ENCODE peak calls at places on chromosomes 12 and 14, in four cellular contexts. Y is body of pancreas, S is iPS DF 6.9, Q is aorta. C is an unnamed sample.

GRCh38 chr14:71361335-71361734 is 454.1 kb downstream of the PCNX1 start:
- DNase-seq in Q (no peak), S (no peak), Y (no peak), C (no peak)

GRCh38 chr12:2535583-2536187 is 259.1 kb upstream of the FKBP4 start:
- DNase-seq in S (no peak), Y (no peak), Q (no peak), C (no peak)

GRCh38 chr14:58978336-58978735 is 210.1 kb upstream of the DAAM1 start:
- DNase-seq in Y (no peak), Q (no peak), S (no peak), C (peak)

GRCh38 chr14:48398675-48399282 is 723.4 kb upstream of the MDGA2 start:
- DNase-seq in Y (no peak), Q (no peak), S (peak), C (no peak)

GRCh38 chr12:87603727-87604126 is 425.5 kb downstream of the C12orf50 start:
- DNase-seq in Q (no peak), Y (no peak), S (no peak), C (no peak)

GRCh38 chr12:123109319-123109772 is 41.5 kb downstream of the PITPNM2 start:
- DNase-seq in S (no peak), Y (no peak), Q (peak), C (no peak)

GRCh38 chr12:99154983-99155336 is 492.6 kb upstream of the GARIN6 start:
- DNase-seq in Y (no peak), Q (no peak), S (no peak), C (no peak)

GRCh38 chr12:92582888-92583287 is 119.9 kb upstream of the PLEKHG7 start:
- DNase-seq in Q (no peak), Y (no peak), S (no peak), C (no peak)

GRCh38 chr12:117151195-117152031 is 38.9 kb downstream of the FBXO21 start:
- DNase-seq in S (peak), Q (peak), Y (peak), C (peak)

GRCh38 chr12:50234347-50234746 is 49.0 kb downstream of the LIMA1 start:
- DNase-seq in Y (no peak), Q (no peak), S (no peak), C (no peak)

GRCh38 chr14:29037428-29037827 is 270.8 kb downstream of the FOXG1 start:
- DNase-seq in Y (no peak), S (no peak), Q (no peak), C (no peak)

GRCh38 chr14:68164723-68165122 is 345.1 kb downstream of the RAD51B start:
- DNase-seq in S (no peak), Y (no peak), Q (no peak), C (no peak)

GRCh38 chr12:107344035-107344808 is 250.9 kb upstream of the CRY1 start:
- DNase-seq in Y (no peak), Q (no peak), S (no peak), C (no peak)

GRCh38 chr12:10847701-10848100 is 1.6 kb downstream of the PRR4 start:
- DNase-seq in Q (no peak), S (no peak), Y (no peak), C (no peak)

GRCh38 chr12:62803756-62804155 is 131.2 kb downstream of the PPM1H start:
- DNase-seq in Q (no peak), Y (no peak), S (no peak), C (no peak)

GRCh38 chr12:121530600-121531355 is 50.0 kb downstream of the KDM2B start:
- DNase-seq in Y (peak), S (no peak), Q (peak), C (peak)

GRCh38 chr12:50087995-50088394 is 2.9 kb downstream of the SMARCD1 start:
- DNase-seq in S (no peak), Y (no peak), Q (peak), C (no peak)

GRCh38 chr14:74858022-74858421 is 17.9 kb downstream of the PROX2 start:
- DNase-seq in S (no peak), Y (no peak), Q (no peak), C (no peak)

GRCh38 chr12:124539084-124540041 is 28.0 kb downstream of the NCOR2 start:
- DNase-seq in Q (no peak), Y (no peak), S (no peak), C (peak)

GRCh38 chr12:77946541-77947021 is 115.9 kb downstream of the NAV3 start:
- DNase-seq in S (no peak), Y (no peak), Q (no peak), C (no peak)

GRCh38 chr14:67442139-67442906 is 30.4 kb upstream of the PLEK2 start:
- DNase-seq in Q (no peak), Y (peak), S (no peak), C (no peak)

GRCh38 chr12:46964496-46965098 is 114.8 kb upstream of the PCED1B start:
- DNase-seq in S (peak), Y (peak), Q (no peak), C (no peak)

GRCh38 chr14:39469094-39469710 is 37.0 kb upstream of the FBXO33 start:
- DNase-seq in Y (peak), S (peak), Q (peak), C (peak)

GRCh38 chr12:46677749-46678148 is 148.0 kb downstream of the SLC38A4 start:
- DNase-seq in Q (no peak), S (no peak), Y (no peak), C (no peak)

GRCh38 chr12:41486718-41487117 is 298.6 kb downstream of the PDZRN4 start:
- DNase-seq in Y (no peak), S (no peak), Q (no peak), C (no peak)

GRCh38 chr12:53254816-53255545 is 13.1 kb upstream of the ESPL1 start:
- DNase-seq in S (no peak), Y (no peak), Q (no peak), C (no peak)

GRCh38 chr12:59119676-59120075 is 199.4 kb upstream of the LRIG3 start:
- DNase-seq in S (no peak), Q (no peak), Y (no peak), C (no peak)

GRCh38 chr12:6461401-6462233 is 8.9 kb downstream of the VAMP1 start:
- DNase-seq in Q (peak), Y (peak), S (no peak), C (peak)

GRCh38 chr14:46432516-46432915 is 219.1 kb downstream of the RPL10L start:
- DNase-seq in Y (no peak), S (no peak), Q (no peak), C (no peak)

GRCh38 chr14:50397461-50398196 is 948 bp upstream of the CDKL1 start:
- DNase-seq in Q (no peak), S (no peak), Y (peak), C (no peak)

GRCh38 chr12:80187660-80188090 is 88.3 kb downstream of the OTOGL start:
- DNase-seq in S (no peak), Y (peak), Q (no peak), C (peak)

GRCh38 chr14:99244299-99244959 is 27.6 kb downstream of the BCL11B start:
- DNase-seq in Y (no peak), S (no peak), Q (no peak), C (no peak)

GRCh38 chr14:99245541-99246511 is 26.2 kb downstream of the BCL11B start:
- DNase-seq in S (no peak), Y (no peak), Q (no peak), C (no peak)

GRCh38 chr14:99242816-99243795 is 28.9 kb downstream of the BCL11B start:
- DNase-seq in Q (no peak), S (no peak), Y (no peak), C (no peak)

GRCh38 chr14:99246536-99247083 is 25.4 kb downstream of the BCL11B start:
- DNase-seq in S (no peak), Y (no peak), Q (no peak), C (no peak)

DNA sequence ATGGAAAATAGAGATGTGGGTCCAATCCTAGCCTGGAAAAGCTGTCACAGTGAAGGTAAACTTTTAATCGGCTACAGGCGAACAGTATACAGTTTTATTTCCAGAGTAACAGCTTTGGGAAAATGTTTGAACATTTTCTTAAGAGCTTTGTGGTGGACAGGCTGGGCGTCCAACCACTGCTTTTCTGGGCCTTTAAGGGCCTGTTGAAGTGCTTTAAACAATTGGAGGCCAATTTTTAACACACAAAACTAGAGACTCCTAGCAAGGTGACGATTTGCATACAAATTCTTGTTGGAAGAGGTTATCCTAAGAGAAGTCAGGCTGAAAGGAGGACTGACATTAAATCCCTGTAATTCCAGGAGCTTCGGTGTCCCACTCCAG is 27.0 kb downstream of the BCL11B start:
- DNase-seq in S (no peak), Y (no peak), Q (no peak), C (no peak)
- H3K27ac ChIP-seq in S (no peak), Y (no peak), Q (no peak), C (no peak)

DNA sequence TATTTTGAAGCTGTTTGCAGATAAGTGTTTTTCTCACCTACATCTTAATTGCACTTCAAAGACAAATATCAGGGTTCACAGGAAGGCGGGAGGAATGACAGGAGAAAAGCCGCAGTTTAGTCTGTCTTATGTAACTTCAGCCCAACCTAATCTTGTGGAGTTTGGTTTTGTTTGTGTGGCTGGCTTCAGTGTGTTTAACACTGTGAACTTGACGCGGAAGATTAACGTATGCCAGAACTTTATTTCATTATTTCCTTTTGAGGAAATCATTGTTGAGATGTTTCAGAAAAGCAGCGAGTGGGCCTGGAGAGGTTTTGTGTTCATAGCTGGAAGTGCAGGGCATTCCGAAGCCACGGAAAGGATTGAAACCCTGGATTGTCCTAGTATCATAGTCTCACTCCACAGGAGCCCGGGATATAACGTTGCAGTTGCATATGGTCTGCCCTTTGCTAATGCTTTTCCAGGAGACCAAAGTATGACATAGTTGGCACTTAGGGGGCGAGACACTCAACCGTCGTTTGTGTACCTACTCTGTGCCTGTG is 2.0 kb downstream of the PELI2 start:
- DNase-seq in S (no peak), Q (no peak), Y (peak), C (no peak)
- H3K4me3 ChIP-seq in S (no peak), Q (peak), Y (peak), C (peak)

DNA sequence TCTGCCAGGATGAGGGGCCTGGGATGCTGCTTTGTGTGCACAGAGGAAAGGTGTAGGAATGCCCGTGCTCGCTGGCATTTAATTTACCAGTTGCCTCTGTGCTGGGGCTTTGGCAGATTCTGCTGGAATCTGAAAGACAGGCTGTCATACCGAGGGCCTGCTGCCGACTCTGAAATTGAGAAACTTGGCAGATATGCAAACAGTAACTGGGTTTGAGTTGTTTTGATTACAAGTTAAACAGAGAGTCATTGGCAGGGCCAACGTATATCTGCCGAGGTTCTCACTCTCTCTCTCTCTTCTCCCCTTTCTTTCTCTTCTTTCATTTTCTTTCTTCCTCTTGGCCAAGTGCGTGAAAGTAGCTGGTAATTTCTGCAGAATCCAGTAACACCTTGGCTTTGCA is 618.7 kb downstream of the VRK1 start:
- DNase-seq in Q (no peak), Y (no peak), S (no peak), C (no peak)
- H3K27ac ChIP-seq in Q (no peak), Y (no peak), S (no peak), C (no peak)

DNA sequence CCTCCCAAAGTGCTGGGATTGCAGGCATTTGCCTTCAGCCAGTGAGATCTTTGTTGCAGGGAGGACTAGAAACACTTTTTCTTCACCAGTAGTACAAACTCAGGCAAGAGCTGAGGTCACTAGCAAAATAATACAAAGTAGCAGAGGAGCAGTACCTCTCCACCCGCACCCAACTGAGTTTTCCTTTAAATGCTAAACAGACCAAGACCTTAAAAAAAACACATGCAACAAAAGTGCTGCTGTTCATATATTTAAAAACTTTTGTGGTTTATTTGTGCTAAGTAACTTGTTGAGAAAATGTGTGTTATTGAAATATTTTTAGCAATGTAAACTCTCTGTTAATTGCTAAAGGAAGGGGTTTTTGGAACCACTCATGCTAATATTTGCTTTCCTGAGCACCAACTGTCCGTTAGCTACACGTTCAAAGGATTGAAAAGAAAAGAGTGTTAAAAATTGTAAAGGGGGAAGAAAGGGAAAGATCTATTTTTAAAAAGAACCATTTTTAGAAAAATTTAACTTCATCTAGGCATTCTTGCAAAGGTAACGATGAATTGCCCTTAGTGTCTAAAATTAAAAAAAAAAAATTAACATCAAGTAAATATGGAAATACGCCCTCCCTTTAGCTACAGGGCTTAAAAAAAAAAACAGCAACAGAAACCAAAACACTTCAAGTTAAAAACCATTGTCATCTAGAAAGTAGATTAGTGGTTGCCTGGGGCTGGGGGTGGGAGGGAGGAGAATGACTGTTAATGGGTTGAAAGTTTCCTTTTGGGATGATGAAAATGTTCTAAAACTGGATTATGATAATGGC is 114.0 kb upstream of the KRAS start:
- DNase-seq in Q (no peak), Y (no peak), S (no peak), C (no peak)
- H3K4me3 ChIP-seq in Q (no peak), Y (no peak), S (no peak), C (no peak)

GRCh38 chr12:109770104-109770860 is 56.7 kb downstream of the FAM222A start:
- DNase-seq in S (no peak), Q (no peak), Y (no peak), C (no peak)

GRCh38 chr12:109770861-109771670 is 57.4 kb downstream of the FAM222A start:
- DNase-seq in Y (no peak), Q (no peak), S (no peak), C (no peak)

GRCh38 chr12:109767456-109767855 is 53.8 kb downstream of the FAM222A start:
- DNase-seq in Q (no peak), Y (no peak), S (no peak), C (no peak)

GRCh38 chr12:109767991-109768900 is 54.6 kb downstream of the FAM222A start:
- DNase-seq in Q (peak), S (no peak), Y (no peak), C (no peak)

GRCh38 chr12:109768901-109769670 is 55.5 kb downstream of the FAM222A start:
- DNase-seq in S (no peak), Y (no peak), Q (no peak), C (no peak)
- H3K27ac ChIP-seq in S (no peak), Y (no peak), Q (no peak), C (no peak)

DNA sequence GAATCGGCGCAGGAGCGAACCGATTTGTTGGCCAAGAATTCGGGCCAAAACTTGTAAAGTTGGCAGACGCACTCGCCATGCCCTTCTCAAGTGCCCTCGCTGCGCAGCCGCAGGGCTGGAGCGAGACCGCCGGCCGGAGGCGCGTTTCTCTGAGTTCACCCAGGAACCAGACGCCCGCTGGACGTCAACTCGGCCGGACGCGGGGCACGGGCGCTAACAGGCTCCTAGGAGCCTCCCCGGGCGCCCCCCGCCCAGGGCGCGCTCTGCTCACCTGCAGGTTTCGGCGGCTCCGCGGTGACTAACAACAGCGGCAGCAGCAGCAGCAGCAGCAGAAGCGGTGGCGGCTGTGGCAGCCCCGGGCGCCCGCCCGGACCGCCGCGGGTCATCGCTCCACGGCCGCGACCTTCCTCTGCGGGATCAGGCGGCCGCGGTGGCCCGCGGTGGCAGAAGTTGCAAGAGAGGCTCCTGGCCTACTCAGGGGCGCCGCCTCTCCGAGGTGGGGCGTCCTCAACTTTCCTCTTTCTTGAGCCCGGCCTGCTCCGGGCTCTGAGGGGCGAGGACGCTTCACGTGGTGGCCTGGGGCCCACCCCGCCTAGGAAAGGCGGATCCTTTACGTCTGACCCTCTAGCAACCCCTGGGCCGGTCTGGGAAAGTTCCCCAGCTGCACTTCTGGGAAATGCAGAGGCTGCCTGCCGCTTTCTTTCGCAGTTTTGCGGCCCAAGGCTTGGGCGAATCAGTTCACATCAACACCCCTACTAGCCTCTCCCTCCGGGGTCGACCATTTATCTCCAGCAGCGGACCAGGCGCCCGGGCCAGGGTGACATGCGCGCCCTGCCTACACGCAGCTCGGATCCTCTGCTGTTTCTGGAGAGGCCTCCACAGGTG is at the start of gene PLBD1:
- DNase-seq in Q (peak), Y (peak), S (peak), C (peak)
- H3K4me3 ChIP-seq in Q (peak), Y (peak), S (peak), C (peak)